ENCODE peak calls at places on chromosomes 11 and 22, in eight cellular contexts. One of them, this sample, is unnamed.
A peak's percentile ranks its signal among the peaks of the same experiment; 100 is the strongest.

GRCh38 chr11:66264383-66264782 is 4.1 kb upstream of the RAB1B start:
- DNase-seq in RWPE2: no peak
- DNase-seq in activated CD4-positive, CD25-positive, alpha-beta regulatory T cell treated with anti-CD3 and anti-CD28 coated beads, Interleukin-2, amount 50 U/mL, for 72 hours: no peak
- DNase-seq in nucleus accumbens: no peak
- DNase-seq in BJ: no peak
- DNase-seq in psoas muscle: no peak
- DNase-seq in ACHN: no peak
- DNase-seq in stimulated activated effector memory CD8-positive, alpha-beta T cell treated with anti-CD3 and anti-CD28 coated beads, Interleukin-12 subunit alpha, Interleukin-12 subunit beta, amount 100 ng/mL, for 72 hours: no peak
- DNase-seq in this sample: no peak

GRCh38 chr11:72278911-72279310 is 34.9 kb upstream of the PHOX2A start:
- DNase-seq in BJ: peak; percentile 41
- DNase-seq in activated CD4-positive, CD25-positive, alpha-beta regulatory T cell treated with anti-CD3 and anti-CD28 coated beads, Interleukin-2, amount 50 U/mL, for 72 hours: no peak
- DNase-seq in ACHN: peak; percentile 63
- DNase-seq in stimulated activated effector memory CD8-positive, alpha-beta T cell treated with anti-CD3 and anti-CD28 coated beads, Interleukin-12 subunit alpha, Interleukin-12 subunit beta, amount 100 ng/mL, for 72 hours: no peak
- DNase-seq in nucleus accumbens: no peak
- DNase-seq in RWPE2: no peak
- DNase-seq in psoas muscle: no peak
- DNase-seq in this sample: no peak

GRCh38 chr11:2193099-2193886 is 21.7 kb upstream of the TH start:
- DNase-seq in activated CD4-positive, CD25-positive, alpha-beta regulatory T cell treated with anti-CD3 and anti-CD28 coated beads, Interleukin-2, amount 50 U/mL, for 72 hours: no peak
- DNase-seq in psoas muscle: no peak
- DNase-seq in stimulated activated effector memory CD8-positive, alpha-beta T cell treated with anti-CD3 and anti-CD28 coated beads, Interleukin-12 subunit alpha, Interleukin-12 subunit beta, amount 100 ng/mL, for 72 hours: no peak
- DNase-seq in RWPE2: no peak
- DNase-seq in BJ: no peak
- DNase-seq in ACHN: no peak
- DNase-seq in nucleus accumbens: no peak
- DNase-seq in this sample: no peak

GRCh38 chr11:8728566-8728965 is 46.0 kb downstream of the RPL27A start:
- DNase-seq in ACHN: no peak
- DNase-seq in nucleus accumbens: no peak
- DNase-seq in stimulated activated effector memory CD8-positive, alpha-beta T cell treated with anti-CD3 and anti-CD28 coated beads, Interleukin-12 subunit alpha, Interleukin-12 subunit beta, amount 100 ng/mL, for 72 hours: no peak
- DNase-seq in BJ: no peak
- DNase-seq in psoas muscle: no peak
- DNase-seq in RWPE2: no peak
- DNase-seq in activated CD4-positive, CD25-positive, alpha-beta regulatory T cell treated with anti-CD3 and anti-CD28 coated beads, Interleukin-2, amount 50 U/mL, for 72 hours: no peak
- DNase-seq in this sample: no peak

GRCh38 chr11:62391642-62392425 is 27.0 kb upstream of the SCGB1A1 start:
- DNase-seq in ACHN: no peak
- DNase-seq in psoas muscle: no peak
- DNase-seq in nucleus accumbens: no peak
- DNase-seq in BJ: no peak
- DNase-seq in RWPE2: no peak
- DNase-seq in activated CD4-positive, CD25-positive, alpha-beta regulatory T cell treated with anti-CD3 and anti-CD28 coated beads, Interleukin-2, amount 50 U/mL, for 72 hours: no peak
- DNase-seq in stimulated activated effector memory CD8-positive, alpha-beta T cell treated with anti-CD3 and anti-CD28 coated beads, Interleukin-12 subunit alpha, Interleukin-12 subunit beta, amount 100 ng/mL, for 72 hours: no peak
- DNase-seq in this sample: no peak

GRCh38 chr11:66987158-66987620 is 12.1 kb downstream of the C11orf86 start:
- DNase-seq in RWPE2: no peak
- DNase-seq in BJ: no peak
- DNase-seq in activated CD4-positive, CD25-positive, alpha-beta regulatory T cell treated with anti-CD3 and anti-CD28 coated beads, Interleukin-2, amount 50 U/mL, for 72 hours: no peak
- DNase-seq in psoas muscle: peak; percentile 24
- DNase-seq in nucleus accumbens: no peak
- DNase-seq in ACHN: no peak
- DNase-seq in stimulated activated effector memory CD8-positive, alpha-beta T cell treated with anti-CD3 and anti-CD28 coated beads, Interleukin-12 subunit alpha, Interleukin-12 subunit beta, amount 100 ng/mL, for 72 hours: no peak
- DNase-seq in this sample: no peak

GRCh38 chr22:41656515-41656914 is 32.2 kb downstream of the SNU13 start:
- DNase-seq in psoas muscle: no peak
- DNase-seq in activated CD4-positive, CD25-positive, alpha-beta regulatory T cell treated with anti-CD3 and anti-CD28 coated beads, Interleukin-2, amount 50 U/mL, for 72 hours: no peak
- DNase-seq in BJ: no peak
- DNase-seq in stimulated activated effector memory CD8-positive, alpha-beta T cell treated with anti-CD3 and anti-CD28 coated beads, Interleukin-12 subunit alpha, Interleukin-12 subunit beta, amount 100 ng/mL, for 72 hours: no peak
- DNase-seq in nucleus accumbens: no peak
- DNase-seq in ACHN: no peak
- DNase-seq in RWPE2: no peak
- DNase-seq in this sample: no peak

GRCh38 chr11:95445746-95446333 is 214.8 kb upstream of the SESN3 start:
- DNase-seq in psoas muscle: no peak
- DNase-seq in BJ: no peak
- DNase-seq in activated CD4-positive, CD25-positive, alpha-beta regulatory T cell treated with anti-CD3 and anti-CD28 coated beads, Interleukin-2, amount 50 U/mL, for 72 hours: no peak
- DNase-seq in RWPE2: no peak
- DNase-seq in ACHN: no peak
- DNase-seq in nucleus accumbens: no peak
- DNase-seq in stimulated activated effector memory CD8-positive, alpha-beta T cell treated with anti-CD3 and anti-CD28 coated beads, Interleukin-12 subunit alpha, Interleukin-12 subunit beta, amount 100 ng/mL, for 72 hours: no peak
- DNase-seq in this sample: no peak

GRCh38 chr11:86940122-86940777 is 14.9 kb downstream of the FZD4 start:
- DNase-seq in nucleus accumbens: no peak
- DNase-seq in RWPE2: no peak
- DNase-seq in ACHN: no peak
- DNase-seq in stimulated activated effector memory CD8-positive, alpha-beta T cell treated with anti-CD3 and anti-CD28 coated beads, Interleukin-12 subunit alpha, Interleukin-12 subunit beta, amount 100 ng/mL, for 72 hours: no peak
- DNase-seq in psoas muscle: peak; percentile 69
- DNase-seq in BJ: no peak
- DNase-seq in activated CD4-positive, CD25-positive, alpha-beta regulatory T cell treated with anti-CD3 and anti-CD28 coated beads, Interleukin-2, amount 50 U/mL, for 72 hours: no peak
- DNase-seq in this sample: no peak

This sample was measured in right atrium auricular region.